ENCODE peak calls at places on chromosomes 2 and 18, in four cellular contexts. A, N, G and J are unnamed samples.

GRCh38 chr18:80046961-80047541 is 12.8 kb downstream of the RBFA start:
- DNase-seq in A (no peak), N (peak), G (no peak), J (no peak)

GRCh38 chr18:24402209-24402785 is 4.7 kb upstream of the OSBPL1A start:
- DNase-seq in A (no peak), N (no peak), G (no peak), J (peak)

GRCh38 chr2:191020742-191021381 is 6.9 kb upstream of the STAT1 start:
- DNase-seq in A (no peak), N (no peak), G (no peak), J (no peak)

GRCh38 chr2:150644298-150645067 is 157.0 kb upstream of the RND3 start:
- DNase-seq in A (no peak), N (no peak), G (no peak), J (no peak)

GRCh38 chr2:148813603-148814065 is 61.4 kb upstream of the KIF5C start:
- DNase-seq in A (peak), N (no peak), G (peak), J (peak)

GRCh38 chr2:40316631-40317030 is 135.3 kb downstream of the SLC8A1 start:
- DNase-seq in A (no peak), N (no peak), G (no peak), J (no peak)

GRCh38 chr2:13106302-13106701 is 389.6 kb downstream of the TRIB2 start:
- DNase-seq in A (no peak), N (no peak), G (no peak), J (no peak)

GRCh38 chr2:40204268-40204667 is 247.6 kb downstream of the SLC8A1 start:
- DNase-seq in A (no peak), N (peak), G (no peak), J (no peak)

GRCh38 chr18:66533693-66534092 is 70.2 kb downstream of the CDH19 start:
- DNase-seq in A (no peak), N (no peak), G (no peak), J (no peak)

GRCh38 chr2:11187083-11187619 is 31.9 kb downstream of the SLC66A3 start:
- DNase-seq in A (no peak), N (no peak), G (no peak), J (no peak)

GRCh38 chr2:216947055-216947454 is 87.2 kb upstream of the TNP1 start:
- DNase-seq in A (no peak), N (no peak), G (no peak), J (no peak)

GRCh38 chr2:164335128-164335527 is 286.2 kb downstream of the GRB14 start:
- DNase-seq in A (no peak), N (no peak), G (no peak), J (peak)

GRCh38 chr2:37284386-37284785 is 40.2 kb downstream of the PRKD3 start:
- DNase-seq in A (no peak), N (no peak), G (no peak), J (no peak)

GRCh38 chr2:235766206-235766794 is 272.5 kb downstream of the AGAP1 start:
- DNase-seq in A (peak), N (peak), G (peak), J (peak)

GRCh38 chr2:226544581-226545210 is 254.9 kb downstream of the IRS1 start:
- DNase-seq in A (no peak), N (no peak), G (no peak), J (no peak)

GRCh38 chr2:46985512-46985911 is 69.9 kb upstream of the MCFD2 start:
- DNase-seq in A (no peak), N (no peak), G (no peak), J (no peak)

GRCh38 chr18:79011300-79011870 is 31.8 kb downstream of the SALL3 start:
- DNase-seq in A (no peak), N (no peak), G (no peak), J (no peak)

GRCh38 chr18:63367241-63367953 is 391 bp upstream of the KDSR start:
- DNase-seq in A (peak), N (peak), G (peak), J (peak)